ENCODE peak calls at places on chromosomes 16 and 17, in eight cellular contexts. Z is dorsolateral prefrontal cortex, P is HFF-Myc, E is cardiac muscle cell, N is cardiac fibroblast, X is mucosa of descending colon, A is left ventricle myocardium inferior, O is GM23338. Y is an unnamed sample.

GRCh38 chr16:22144520-22144919 is 17.8 kb upstream of the SDR42E2 start:
- DNase-seq in Z (no peak), P (no peak), E (no peak), N (no peak), X (no peak), A (no peak), O (no peak), Y (no peak)

GRCh38 chr16:79598341-79599181 is 2.0 kb downstream of the MAF start:
- DNase-seq in Z (peak), P (no peak), E (peak), N (peak), X (peak), A (peak), O (peak), Y (no peak)

GRCh38 chr16:84928679-84929420 is 82.5 kb downstream of the ZDHHC7 start:
- DNase-seq in Z (no peak), P (no peak), E (peak), N (peak), X (peak), A (peak), O (no peak), Y (no peak)

GRCh38 chr17:8393470-8394231 is 4.0 kb downstream of the RNF222 start:
- DNase-seq in Z (no peak), P (no peak), E (no peak), N (no peak), X (peak), A (no peak), O (no peak), Y (no peak)

GRCh38 chr17:75468779-75469373 is 12.4 kb downstream of the TMEM94 start:
- DNase-seq in Z (no peak), P (no peak), E (no peak), N (no peak), X (peak), A (no peak), O (no peak), Y (no peak)

GRCh38 chr17:47907932-47908562 is 12.0 kb downstream of the SP2 start:
- DNase-seq in Z (no peak), P (no peak), E (no peak), N (no peak), X (no peak), A (no peak), O (no peak), Y (no peak)

GRCh38 chr17:4971826-4972225 is 4.2 kb upstream of the SPAG7 start:
- DNase-seq in Z (no peak), P (no peak), E (no peak), N (no peak), X (no peak), A (no peak), O (no peak), Y (no peak)

GRCh38 chr16:24993722-24994686 is 21.2 kb downstream of the ARHGAP17 start:
- DNase-seq in Z (no peak), P (no peak), E (peak), N (peak), X (peak), A (no peak), O (no peak), Y (peak)

GRCh38 chr16:10888320-10888937 is 11.4 kb downstream of the CIITA start:
- DNase-seq in Z (no peak), P (no peak), E (no peak), N (no peak), X (peak), A (peak), O (no peak), Y (no peak)

GRCh38 chr16:27177031-27177774 is 26.1 kb upstream of the KDM8 start:
- DNase-seq in Z (no peak), P (peak), E (peak), N (peak), X (no peak), A (no peak), O (no peak), Y (peak)

GRCh38 chr16:16083421-16084156 is 134.2 kb downstream of the ABCC1 start:
- DNase-seq in Z (no peak), P (no peak), E (peak), N (peak), X (no peak), A (no peak), O (no peak), Y (no peak)

GRCh38 chr16:680625-680945 is 375 bp downstream of the STUB1 start:
- DNase-seq in Z (no peak), P (no peak), E (no peak), N (no peak), X (no peak), A (no peak), O (no peak), Y (no peak)

GRCh38 chr17:19003966-19004600 is 481 bp downstream of the FAM83G start:
- DNase-seq in Z (no peak), P (no peak), E (peak), N (peak), X (peak), A (no peak), O (peak), Y (no peak)

GRCh38 chr16:85390511-85391174 is 222.5 kb upstream of the GSE1 start:
- DNase-seq in Z (peak), P (no peak), E (peak), N (peak), X (peak), A (peak), O (no peak), Y (peak)

GRCh38 chr17:80846932-80847331 is 144.7 kb upstream of the CHMP6 start:
- DNase-seq in Z (no peak), P (no peak), E (no peak), N (no peak), X (no peak), A (no peak), O (no peak), Y (no peak)

GRCh38 chr17:419073-419735 is 66.6 kb upstream of the RPH3AL start:
- DNase-seq in Z (no peak), P (no peak), E (no peak), N (no peak), X (no peak), A (no peak), O (no peak), Y (no peak)

GRCh38 chr16:65070831-65071230 is 51.0 kb downstream of the CDH11 start:
- DNase-seq in Z (peak), P (peak), E (peak), N (peak), X (peak), A (peak), O (peak), Y (peak)

GRCh38 chr16:31295206-31295605 is 35.4 kb downstream of the ITGAM start:
- DNase-seq in Z (no peak), P (no peak), E (no peak), N (no peak), X (no peak), A (no peak), O (no peak), Y (no peak)

GRCh38 chr16:12771341-12771798 is 32.3 kb downstream of the CPPED1 start:
- DNase-seq in Z (no peak), P (no peak), E (peak), N (peak), X (no peak), A (no peak), O (no peak), Y (peak)

GRCh38 chr17:59617141-59617757 is 2.4 kb upstream of the CLTC start:
- DNase-seq in Z (no peak), P (no peak), E (no peak), N (no peak), X (no peak), A (no peak), O (no peak), Y (peak)

GRCh38 chr17:73826872-73827228 is 182.6 kb upstream of the SDK2 start:
- DNase-seq in Z (no peak), P (no peak), E (no peak), N (no peak), X (no peak), A (no peak), O (no peak), Y (no peak)

GRCh38 chr16:69316595-69317034 is 5.5 kb downstream of the VPS4A start:
- DNase-seq in Z (peak), P (no peak), E (no peak), N (no peak), X (no peak), A (no peak), O (no peak), Y (no peak)

GRCh38 chr16:67210069-67210937 is 11.4 kb downstream of the ELMO3 start:
- DNase-seq in Z (no peak), P (no peak), E (no peak), N (no peak), X (no peak), A (no peak), O (peak), Y (no peak)

GRCh38 chr17:81392909-81393654 is 2.2 kb upstream of the BAHCC1 start:
- DNase-seq in Z (no peak), P (no peak), E (no peak), N (peak), X (no peak), A (peak), O (peak), Y (no peak)

GRCh38 chr16:30738984-30739951 is 9.0 kb upstream of the PHKG2 start:
- DNase-seq in Z (no peak), P (no peak), E (no peak), N (no peak), X (no peak), A (no peak), O (no peak), Y (no peak)

GRCh38 chr17:48470388-48471034 is 40.5 kb upstream of the SKAP1 start:
- DNase-seq in Z (no peak), P (no peak), E (peak), N (peak), X (no peak), A (no peak), O (peak), Y (no peak)

GRCh38 chr17:40910441-40910841 is 25.4 kb upstream of the KRT20 start:
- DNase-seq in Z (no peak), P (no peak), E (peak), N (peak), X (no peak), A (no peak), O (no peak), Y (no peak)

GRCh38 chr16:65294708-65295107 is 172.8 kb upstream of the CDH11 start:
- DNase-seq in Z (no peak), P (no peak), E (no peak), N (no peak), X (no peak), A (no peak), O (no peak), Y (no peak)

GRCh38 chr16:86519649-86520316 is 9.5 kb downstream of the FOXF1 start:
- DNase-seq in Z (peak), P (no peak), E (peak), N (peak), X (peak), A (peak), O (peak), Y (no peak)

GRCh38 chr16:57711-58110 is 4.1 kb downstream of the SNRNP25 start:
- DNase-seq in Z (no peak), P (no peak), E (no peak), N (no peak), X (no peak), A (no peak), O (no peak), Y (no peak)

GRCh38 chr16:17367932-17368331 is 102.8 kb downstream of the XYLT1 start:
- DNase-seq in Z (peak), P (no peak), E (peak), N (peak), X (peak), A (no peak), O (peak), Y (no peak)

GRCh38 chr16:68995011-68995504 is 110.4 kb upstream of the HAS3 start:
- DNase-seq in Z (no peak), P (peak), E (peak), N (peak), X (peak), A (no peak), O (peak), Y (no peak)

GRCh38 chr16:59886021-59886420 is 1151.9 kb upstream of the GOT2 start:
- DNase-seq in Z (peak), P (peak), E (peak), N (peak), X (peak), A (peak), O (no peak), Y (no peak)

GRCh38 chr16:55832788-55833583 is at the start of gene CES1:
- DNase-seq in Z (no peak), P (no peak), E (no peak), N (peak), X (peak), A (peak), O (peak), Y (no peak)

GRCh38 chr17:14205992-14206461 is 30.6 kb downstream of the CDRT15 start:
- DNase-seq in Z (peak), P (no peak), E (no peak), N (no peak), X (peak), A (peak), O (peak), Y (peak)

GRCh38 chr17:80331820-80332219 is 71.2 kb downstream of the RNF213 start:
- DNase-seq in Z (no peak), P (no peak), E (no peak), N (no peak), X (no peak), A (no peak), O (no peak), Y (no peak)

GRCh38 chr17:15091825-15092224 is 173.3 kb downstream of the PMP22 start:
- DNase-seq in Z (no peak), P (no peak), E (no peak), N (peak), X (no peak), A (no peak), O (peak), Y (no peak)

GRCh38 chr17:63491413-63491812 is 14.6 kb downstream of the ACE start:
- DNase-seq in Z (no peak), P (no peak), E (no peak), N (no peak), X (no peak), A (no peak), O (no peak), Y (no peak)

GRCh38 chr17:63490858-63491400 is 14.1 kb downstream of the ACE start:
- DNase-seq in Z (no peak), P (no peak), E (no peak), N (no peak), X (no peak), A (no peak), O (no peak), Y (no peak)

GRCh38 chr17:63489291-63489690 is 12.4 kb downstream of the ACE start:
- DNase-seq in Z (no peak), P (no peak), E (no peak), N (no peak), X (no peak), A (no peak), O (no peak), Y (no peak)

GRCh38 chr17:63488851-63489250 is 12.0 kb downstream of the ACE start:
- DNase-seq in Z (no peak), P (no peak), E (no peak), N (no peak), X (no peak), A (no peak), O (no peak), Y (no peak)

DNA sequence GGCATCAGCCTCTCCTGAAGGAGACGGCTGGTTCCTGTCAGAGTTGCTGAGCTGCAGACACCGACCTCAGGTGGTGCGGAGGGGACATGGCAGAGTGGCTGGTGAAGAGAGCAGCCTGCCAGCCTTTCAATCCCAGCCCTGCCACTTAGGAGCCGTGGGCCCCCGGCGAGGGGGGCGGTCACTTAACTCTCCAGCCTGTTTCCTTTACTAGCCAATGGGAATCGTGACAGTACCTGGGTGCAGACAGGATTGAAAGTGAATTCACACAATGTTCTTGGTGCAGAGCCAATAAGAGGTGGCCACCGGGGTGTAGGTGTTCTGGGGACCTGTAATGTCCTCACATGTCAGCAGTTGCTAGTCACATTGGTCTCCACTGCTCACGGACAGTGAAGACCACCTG is 13.5 kb downstream of the ACE start:
- DNase-seq in Z (no peak), P (no peak), E (no peak), N (no peak), X (no peak), A (no peak), O (peak), Y (no peak)
- TF ChIP-seq CTCF in Z (no peak), P (no peak), E (no peak), N (no peak), X (no peak), A (no peak), O (peak), Y (no peak)

GRCh38 chr17:27793168-27793905 is 7.0 kb downstream of the NOS2 start:
- DNase-seq in Z (no peak), P (no peak), E (peak), N (peak), X (peak), A (peak), O (peak), Y (no peak)

GRCh38 chr17:27798376-27798775 is 2.0 kb downstream of the NOS2 start:
- DNase-seq in Z (no peak), P (no peak), E (no peak), N (no peak), X (no peak), A (no peak), O (no peak), Y (no peak)

GRCh38 chr17:27797390-27798091 is 2.8 kb downstream of the NOS2 start:
- DNase-seq in Z (no peak), P (no peak), E (no peak), N (no peak), X (peak), A (no peak), O (peak), Y (no peak)

GRCh38 chr17:27792095-27792494 is 8.2 kb downstream of the NOS2 start:
- DNase-seq in Z (no peak), P (no peak), E (no peak), N (no peak), X (no peak), A (no peak), O (no peak), Y (no peak)

GRCh38 chr17:27793906-27794380 is 6.4 kb downstream of the NOS2 start:
- DNase-seq in Z (no peak), P (no peak), E (no peak), N (no peak), X (no peak), A (no peak), O (no peak), Y (no peak)
- H3K4me3 ChIP-seq in Z (peak), P (peak), E (peak), N (no peak), X (no peak), A (peak), O (peak), Y (peak)

DNA sequence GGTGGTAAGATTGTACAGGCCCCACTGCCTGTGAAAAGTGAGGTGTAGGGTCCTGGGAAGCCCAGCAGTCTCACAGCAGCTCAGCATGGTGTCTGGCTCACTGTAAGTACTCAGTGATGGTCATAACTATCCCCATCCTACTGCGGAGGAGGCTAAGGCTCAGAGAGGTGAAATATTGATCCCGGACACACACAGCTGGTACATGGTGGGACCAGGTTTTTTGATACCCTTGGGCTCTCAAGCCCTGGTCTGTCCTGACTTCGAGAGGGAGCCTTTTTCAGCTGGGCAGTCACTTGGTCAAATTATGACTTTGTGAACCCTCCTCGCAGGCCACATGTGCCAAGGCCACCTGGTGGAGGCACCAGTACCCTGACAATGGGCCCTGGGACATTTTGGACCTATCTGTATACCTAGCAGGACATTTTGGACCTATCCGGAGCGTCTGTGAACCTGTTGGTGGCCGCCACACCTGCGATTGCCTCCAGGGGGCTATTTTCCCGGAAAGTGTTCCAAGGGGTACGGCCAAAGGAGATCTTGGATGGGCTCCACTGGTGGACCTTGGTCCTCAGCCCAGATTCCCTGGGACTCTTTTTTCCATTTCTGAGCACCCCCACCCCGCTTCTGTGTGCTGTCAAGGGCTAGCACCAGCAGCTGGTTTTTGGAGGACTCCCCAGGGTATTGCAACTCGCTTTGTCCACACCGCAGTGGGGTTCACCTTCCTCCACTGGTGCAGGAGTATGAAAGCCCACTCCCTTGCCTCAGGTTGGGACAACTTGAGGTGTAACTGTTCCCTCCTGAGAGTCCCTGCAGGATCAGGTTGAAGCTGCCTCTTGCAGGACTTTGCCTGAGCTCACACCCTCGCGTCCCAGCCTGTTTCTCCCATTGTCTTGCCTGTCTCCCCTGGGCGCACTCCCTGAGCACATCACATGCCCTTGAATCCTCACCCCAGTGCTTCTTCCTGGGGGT is 83.6 kb upstream of the NKD1 start:
- DNase-seq in Z (no peak), P (no peak), E (no peak), N (no peak), X (no peak), A (no peak), O (peak), Y (no peak)
- TF ChIP-seq CTCF in Z (no peak), P (no peak), E (no peak), N (peak), X (no peak), A (no peak), O (peak), Y (no peak)

GRCh38 chr17:7219434-7219811 is 213 bp downstream of the DLG4 start:
- DNase-seq in Z (no peak), P (no peak), E (no peak), N (no peak), X (no peak), A (no peak), O (no peak), Y (no peak)
- H3K4me3 ChIP-seq in Z (peak), P (peak), E (peak), N (peak), X (peak), A (peak), O (peak), Y (peak)

GRCh38 chr17:56096026-56096807 is 57.1 kb upstream of the ANKFN1 start:
- DNase-seq in Z (no peak), P (no peak), E (no peak), N (no peak), X (no peak), A (no peak), O (no peak), Y (no peak)
- TF ChIP-seq CTCF in Z (no peak), P (no peak), E (no peak), N (no peak), X (no peak), A (no peak), O (no peak), Y (no peak)

DNA sequence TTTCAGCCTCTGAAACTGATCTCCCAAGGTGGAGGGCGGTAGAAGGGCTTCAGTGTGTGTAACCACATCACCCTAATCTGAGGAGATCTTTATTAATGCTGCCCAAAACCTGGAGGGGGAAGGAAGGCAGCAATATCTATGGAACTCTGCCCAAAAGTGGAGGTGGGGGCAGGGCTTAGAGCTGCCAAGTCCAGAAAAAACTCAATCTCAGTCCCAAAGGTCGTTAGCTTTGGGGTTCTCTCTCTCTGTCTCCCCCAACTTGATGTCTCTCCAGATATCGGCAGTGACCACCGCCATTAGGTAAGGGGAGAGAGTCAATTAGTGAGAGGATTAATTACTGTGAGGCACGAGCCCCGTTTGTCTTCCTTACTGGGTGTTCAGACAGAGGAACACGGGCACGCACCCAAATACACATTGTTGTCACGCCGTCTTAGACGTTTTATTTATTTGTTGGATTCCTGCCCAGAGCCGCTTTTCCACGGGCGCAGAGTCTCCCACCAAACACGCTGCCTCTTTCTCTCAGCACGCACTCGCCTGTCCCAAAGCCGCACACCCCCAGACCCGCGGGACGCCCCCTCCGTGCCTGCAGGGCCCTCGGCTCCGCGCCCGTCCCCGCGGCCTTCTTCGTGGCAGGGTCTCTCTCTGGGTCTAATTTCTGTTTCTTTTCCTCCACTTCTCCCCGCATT is 5.4 kb upstream of the LHX1 start:
- DNase-seq in Z (no peak), P (no peak), E (peak), N (peak), X (no peak), A (no peak), O (no peak), Y (no peak)
- H3K4me3 ChIP-seq in Z (peak), P (no peak), E (no peak), N (no peak), X (no peak), A (peak), O (peak), Y (peak)

GRCh38 chr16:46974352-46974751 is 878 bp upstream of the DNAJA2 start:
- DNase-seq in Z (no peak), P (no peak), E (peak), N (no peak), X (peak), A (no peak), O (peak), Y (no peak)
- TF ChIP-seq CTCF in Z (no peak), P (no peak), E (no peak), N (no peak), X (no peak), A (no peak), O (no peak), Y (no peak)